ENCODE peak calls at places on chromosomes 3 and 15, in four cellular contexts. N, Q, E and M are unnamed samples.

GRCh38 chr3:29346828-29347227 is 66.0 kb downstream of the RBMS3 start:
- DNase-seq in N (no peak), Q (no peak), E (peak), M (peak)

GRCh38 chr3:42505849-42506410 is 3.5 kb downstream of the VIPR1 start:
- DNase-seq in N (no peak), Q (no peak), E (no peak), M (no peak)

GRCh38 chr3:178170698-178171535 is 365.3 kb upstream of the KCNMB2 start:
- DNase-seq in N (no peak), Q (no peak), E (peak), M (peak)

GRCh38 chr15:53808058-53808703 is 48.7 kb upstream of the WDR72 start:
- DNase-seq in N (no peak), Q (peak), E (peak), M (peak)

GRCh38 chr15:99232740-99233139 is 16.6 kb downstream of the TTC23 start:
- DNase-seq in N (no peak), Q (no peak), E (no peak), M (no peak)

GRCh38 chr15:60795889-60796288 is 316.9 kb upstream of the ICE2 start:
- DNase-seq in N (no peak), Q (no peak), E (no peak), M (no peak)

GRCh38 chr3:50124363-50125226 is 30.5 kb upstream of the SEMA3F start:
- DNase-seq in N (no peak), Q (no peak), E (no peak), M (peak)

GRCh38 chr15:88976656-88977055 is 63.5 kb upstream of the MFGE8 start:
- DNase-seq in N (no peak), Q (no peak), E (no peak), M (no peak)

GRCh38 chr3:98945006-98945626 is 43.6 kb upstream of the DCBLD2 start:
- DNase-seq in N (no peak), Q (no peak), E (no peak), M (no peak)

GRCh38 chr15:63030101-63030528 is 12.4 kb upstream of the TPM1 start:
- DNase-seq in N (no peak), Q (no peak), E (peak), M (peak)

GRCh38 chr3:181899702-181900101 is 188.0 kb downstream of the SOX2 start:
- DNase-seq in N (no peak), Q (no peak), E (no peak), M (no peak)

GRCh38 chr3:136858381-136858780 is 3.6 kb upstream of the NCK1 start:
- DNase-seq in N (no peak), Q (no peak), E (no peak), M (no peak)

GRCh38 chr3:119428538-119428937 is 34.9 kb downstream of the TMEM39A start:
- DNase-seq in N (no peak), Q (no peak), E (no peak), M (no peak)

GRCh38 chr15:52866698-52867097 is 76.6 kb upstream of the ONECUT1 start:
- DNase-seq in N (no peak), Q (no peak), E (no peak), M (no peak)

GRCh38 chr3:4581905-4582611 is 88.9 kb downstream of the ITPR1 start:
- DNase-seq in N (no peak), Q (no peak), E (no peak), M (no peak)

GRCh38 chr3:183253961-183254815 is 1.1 kb downstream of the B3GNT5 start:
- DNase-seq in N (no peak), Q (no peak), E (no peak), M (no peak)

GRCh38 chr3:129560269-129560787 is 17.4 kb downstream of the H1-8 start:
- DNase-seq in N (no peak), Q (no peak), E (peak), M (peak)

GRCh38 chr15:38709196-38709595 is 144.6 kb upstream of the RASGRP1 start:
- DNase-seq in N (no peak), Q (no peak), E (no peak), M (no peak)

GRCh38 chr3:32451049-32451659 is 51.5 kb downstream of the CMTM6 start:
- DNase-seq in N (no peak), Q (no peak), E (no peak), M (no peak)

GRCh38 chr3:59994720-59995304 is 945.0 kb upstream of the CFAP20DC start:
- DNase-seq in N (no peak), Q (peak), E (no peak), M (no peak)

GRCh38 chr3:183006396-183007002 is 26.2 kb upstream of the DCUN1D1 start:
- DNase-seq in N (no peak), Q (no peak), E (no peak), M (no peak)

GRCh38 chr3:153977148-153977547 is 144.0 kb upstream of the ARHGEF26 start:
- DNase-seq in N (no peak), Q (no peak), E (peak), M (peak)

GRCh38 chr3:192408721-192409151 is 318.6 kb downstream of the FGF12 start:
- DNase-seq in N (no peak), Q (no peak), E (peak), M (no peak)

GRCh38 chr3:21839592-21839991 is 88.6 kb upstream of the ZNF385D start:
- DNase-seq in N (no peak), Q (no peak), E (peak), M (peak)

GRCh38 chr15:60762167-60762566 is 283.2 kb upstream of the ICE2 start:
- DNase-seq in N (no peak), Q (no peak), E (no peak), M (no peak)

GRCh38 chr3:13378155-13378554 is 42.0 kb downstream of the NUP210 start:
- DNase-seq in N (no peak), Q (no peak), E (no peak), M (peak)

GRCh38 chr15:74221399-74222230 is 14.5 kb upstream of the CCDC33 start:
- DNase-seq in N (no peak), Q (no peak), E (no peak), M (no peak)

GRCh38 chr15:79027532-79028410 is 62.8 kb downstream of the RASGRF1 start:
- DNase-seq in N (no peak), Q (no peak), E (no peak), M (no peak)

GRCh38 chr3:195094211-195094921 is 176.6 kb downstream of the XXYLT1 start:
- DNase-seq in N (no peak), Q (no peak), E (no peak), M (no peak)

GRCh38 chr3:4425055-4425454 is 42.0 kb downstream of the SUMF1 start:
- DNase-seq in N (no peak), Q (no peak), E (no peak), M (no peak)

GRCh38 chr3:53350652-53351051 is 3.3 kb upstream of the DCP1A start:
- DNase-seq in N (no peak), Q (peak), E (peak), M (no peak)

GRCh38 chr3:19688767-19689166 is 245.2 kb downstream of the EFHB start:
- DNase-seq in N (no peak), Q (peak), E (no peak), M (no peak)

GRCh38 chr3:10753964-10754363 is 62.1 kb upstream of the SLC6A11 start:
- DNase-seq in N (no peak), Q (peak), E (peak), M (peak)

GRCh38 chr3:73716418-73716817 is 91.7 kb upstream of the PDZRN3 start:
- DNase-seq in N (no peak), Q (no peak), E (peak), M (peak)

GRCh38 chr3:131597816-131598215 is 95.0 kb upstream of the MRPL3 start:
- DNase-seq in N (no peak), Q (no peak), E (no peak), M (no peak)

GRCh38 chr3:49199244-49199899 is 28.0 kb downstream of the KLHDC8B start:
- DNase-seq in N (no peak), Q (no peak), E (peak), M (peak)